ENCODE peak calls at places on chromosomes 5 and 9, in seven cellular contexts. E, G, M, P, W, L and Z are unnamed samples.

GRCh38 chr5:149220750-149221149 is 50.9 kb upstream of the AFAP1L1 start:
- DNase-seq in L (no peak), M (no peak), E (no peak), W (no peak), P (peak; percentile 53), G (no peak), Z (no peak)

GRCh38 chr9:120742951-120743416 is 28.7 kb upstream of the MEGF9 start:
- DNase-seq in L (peak; percentile 35), E (peak; percentile 78), M (no peak), G (peak; percentile 64), W (no peak), P (peak; percentile 63), Z (no peak)

GRCh38 chr5:104998169-104998568 is 1435.6 kb upstream of the NUDT12 start:
- DNase-seq in L (no peak), G (no peak), P (no peak), M (no peak), E (no peak), W (no peak), Z (no peak)

GRCh38 chr9:132947751-132948150 is 3.3 kb upstream of the TSC1 start:
- DNase-seq in M (no peak), G (no peak), E (no peak), W (no peak), L (no peak), P (no peak), Z (no peak)

GRCh38 chr5:112208699-112209615 is 210.1 kb downstream of the EPB41L4A start:
- DNase-seq in W (no peak), G (no peak), E (no peak), P (no peak), L (peak; percentile 4), M (no peak), Z (no peak)

GRCh38 chr9:114172981-114173833 is 17.9 kb downstream of the COL27A1 start:
- DNase-seq in E (no peak), M (no peak), P (no peak), L (peak; percentile 61), G (no peak), W (no peak), Z (no peak)

GRCh38 chr5:139243425-139243965 is 45.3 kb upstream of the SIL1 start:
- DNase-seq in P (no peak), E (no peak), W (no peak), L (peak; percentile 59), M (no peak), G (no peak), Z (no peak)

GRCh38 chr9:98708103-98708932 is 417 bp downstream of the GABBR2 start:
- DNase-seq in P (peak; percentile 35), W (no peak), G (peak; percentile 25), L (no peak), M (no peak), E (peak; percentile 37), Z (no peak)

GRCh38 chr9:125436613-125437443 is 175.2 kb downstream of the GAPVD1 start:
- DNase-seq in L (no peak), E (no peak), W (no peak), P (no peak), M (no peak), G (no peak), Z (no peak)

GRCh38 chr5:151239237-151239861 is 13.6 kb upstream of the GM2A start:
- DNase-seq in G (peak; percentile 77), E (peak; percentile 81), M (peak; percentile 52), L (peak; percentile 63), P (peak; percentile 80), W (peak; percentile 52), Z (no peak)

GRCh38 chr5:181037365-181037861 is 2.7 kb upstream of the BTNL9 start:
- DNase-seq in G (no peak), E (peak; percentile 30), M (no peak), L (no peak), W (no peak), P (no peak), Z (no peak)

GRCh38 chr9:83231039-83231438 is 168.1 kb upstream of the RASEF start:
- DNase-seq in L (no peak), P (no peak), W (no peak), M (no peak), G (no peak), E (peak; percentile 83), Z (no peak)

GRCh38 chr5:6383376-6383775 is 5.0 kb upstream of the MED10 start:
- DNase-seq in P (no peak), M (no peak), L (no peak), G (no peak), E (no peak), W (no peak), Z (peak; percentile 49)